ENCODE peak calls at places on chromosomes 5 and 9, in seven cellular contexts. A is A549, L is IMR-90, F is Peyer's patch, I is HCT116, B is ovary, V is heart left ventricle. W is an unnamed sample. For H3K9me3, the result is how much of the 10 kb centered on the place peaks cover.

GRCh38 chr9:107807183-107807582 is 317.6 kb upstream of the KLF4 start:
- DNase-seq in V (no peak), F (no peak), A (peak), L (peak), B (no peak), I (no peak), W (no peak)

GRCh38 chr9:81072758-81073157 is 616.6 kb downstream of the TLE1 start:
- DNase-seq in F (no peak), A (no peak), V (no peak), I (no peak), B (no peak), L (no peak), W (no peak)

GRCh38 chr5:107604990-107605389 is 65.7 kb downstream of the EFNA5 start:
- DNase-seq in V (no peak), I (no peak), B (no peak), A (no peak), L (peak), F (no peak), W (no peak)

GRCh38 chr5:124744170-124744911 is 2.1 kb downstream of the ZNF608 start:
- DNase-seq in L (peak), A (no peak), B (peak), I (no peak), F (peak), V (peak), W (peak)

GRCh38 chr5:176775409-176775808 is 35.0 kb upstream of the UNC5A start:
- DNase-seq in F (no peak), A (no peak), I (no peak), B (no peak), V (no peak), L (no peak), W (no peak)

GRCh38 chr9:94156549-94157407 is 72.5 kb downstream of the PTPDC1 start:
- DNase-seq in I (no peak), L (peak), B (peak), A (peak), F (peak), V (peak), W (peak)

GRCh38 chr5:144468542-144468941 is 297.9 kb downstream of the KCTD16 start:
- DNase-seq in F (no peak), A (no peak), B (no peak), V (no peak), L (no peak), I (no peak), W (no peak)

GRCh38 chr9:97880336-97880735 is 27.3 kb downstream of the FOXE1 start:
- DNase-seq in A (no peak), I (no peak), F (no peak), L (peak), V (no peak), B (no peak), W (no peak)

GRCh38 chr9:31415184-31415583 is 969.3 kb upstream of the ACO1 start:
- DNase-seq in V (no peak), A (no peak), F (no peak), L (no peak), I (no peak), B (no peak), W (no peak)

GRCh38 chr5:66100851-66101250 is 43.2 kb upstream of the SREK1 start:
- DNase-seq in L (no peak), I (no peak), A (no peak), B (no peak), F (no peak), V (no peak), W (no peak)
- H3K9me3 ChIP-seq in L (under half), I (under half), A (half or more), B (under half), F (under half), V (under half), W (under half)

DNA sequence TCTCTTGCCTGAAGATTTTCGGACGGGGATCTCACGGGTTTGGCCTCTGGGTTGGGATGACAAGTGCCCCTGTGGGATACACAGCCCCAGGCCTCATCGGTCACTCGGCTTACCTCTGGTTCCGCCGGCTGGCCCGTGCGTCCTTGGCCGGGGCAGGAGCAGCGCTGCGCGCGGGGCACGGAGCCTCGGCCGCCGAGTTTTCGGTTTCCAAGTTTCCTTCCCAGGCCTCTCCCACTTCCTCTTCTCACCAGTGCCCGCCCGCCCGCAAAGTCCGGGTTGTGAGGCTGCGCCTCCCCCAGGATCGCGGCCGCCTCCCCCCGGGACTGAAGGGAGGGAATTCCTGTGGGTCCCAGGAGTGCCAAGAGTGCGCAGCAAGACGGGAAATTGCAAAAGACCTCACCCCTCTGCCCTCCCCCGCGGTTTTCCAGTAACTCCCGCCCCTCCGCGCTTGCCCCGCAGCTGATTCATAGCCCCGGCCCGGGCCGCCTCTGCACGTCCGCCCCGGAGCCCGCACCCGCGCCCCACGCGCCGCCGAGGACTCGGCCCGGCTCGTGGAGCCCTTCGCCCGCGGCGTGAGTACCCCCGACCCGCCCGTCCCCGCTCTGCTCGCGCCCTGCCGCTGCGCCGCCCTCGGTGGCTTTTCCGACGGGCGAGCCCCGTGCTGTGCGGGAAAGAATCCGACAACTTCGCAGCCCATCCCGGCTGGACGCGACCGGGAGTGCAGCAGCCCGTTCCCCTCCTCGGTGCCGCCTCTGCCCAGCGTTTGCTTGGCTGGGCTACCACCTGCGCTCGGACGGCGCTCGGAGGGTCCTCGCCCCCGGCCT is at the start of gene OSMR:
- DNase-seq in L (peak), F (peak), V (peak), I (peak), B (peak), A (peak), W (peak)
- TF ChIP-seq POLR2A in L (peak), F (no peak), V (no peak), I (peak), B (peak), A (peak), W (no peak)

DNA sequence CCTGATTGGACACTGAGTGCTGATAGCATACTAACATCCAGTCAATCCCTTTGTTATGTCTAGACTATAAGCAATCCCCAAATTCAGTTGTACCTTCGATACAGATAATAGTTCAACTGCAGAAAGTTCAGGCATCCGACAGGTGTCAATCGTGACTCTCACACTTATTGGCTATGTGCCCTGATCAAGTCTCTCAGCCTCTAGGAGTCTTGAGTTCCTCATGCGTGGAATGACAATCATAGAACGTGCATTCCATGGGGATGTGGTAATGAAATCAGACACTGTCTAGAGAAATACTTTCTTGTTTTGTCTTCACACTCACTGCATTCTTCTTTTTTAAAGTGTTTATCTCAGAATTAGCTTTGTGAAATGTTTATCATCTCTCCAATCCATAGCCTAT is 4.8 kb downstream of the ANKRD34B start:
- DNase-seq in L (no peak), B (no peak), F (no peak), V (no peak), I (no peak), A (no peak), W (no peak)
- H3K27ac ChIP-seq in L (no peak), B (no peak), F (no peak), V (no peak), I (no peak), A (no peak), W (no peak)

DNA sequence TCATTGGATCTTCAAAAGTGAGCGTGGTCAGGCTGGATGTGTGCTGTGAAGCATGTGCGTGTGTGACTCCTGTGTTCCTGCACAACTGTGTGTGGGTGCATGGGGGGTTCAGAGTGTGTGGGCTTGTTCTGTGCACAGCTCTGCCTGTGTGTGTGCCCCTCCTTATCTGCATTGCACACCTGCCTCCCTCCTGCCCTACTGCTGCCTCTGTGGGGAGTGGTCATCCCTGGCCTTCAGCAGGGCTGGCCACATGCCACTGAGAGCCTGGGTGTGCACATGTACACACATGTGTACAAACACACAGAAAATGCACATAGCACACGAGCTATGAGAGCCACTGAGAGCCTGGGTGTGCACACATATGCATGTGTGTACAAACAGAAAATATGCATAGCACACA is 92.1 kb downstream of the CACNA1B start:
- DNase-seq in A (no peak), I (no peak), F (no peak), L (no peak), V (no peak), B (no peak), W (peak)
- H3K9me3 ChIP-seq in A (under half), I (under half), F (under half), L (half or more), V (under half), B (under half), W (under half)

DNA sequence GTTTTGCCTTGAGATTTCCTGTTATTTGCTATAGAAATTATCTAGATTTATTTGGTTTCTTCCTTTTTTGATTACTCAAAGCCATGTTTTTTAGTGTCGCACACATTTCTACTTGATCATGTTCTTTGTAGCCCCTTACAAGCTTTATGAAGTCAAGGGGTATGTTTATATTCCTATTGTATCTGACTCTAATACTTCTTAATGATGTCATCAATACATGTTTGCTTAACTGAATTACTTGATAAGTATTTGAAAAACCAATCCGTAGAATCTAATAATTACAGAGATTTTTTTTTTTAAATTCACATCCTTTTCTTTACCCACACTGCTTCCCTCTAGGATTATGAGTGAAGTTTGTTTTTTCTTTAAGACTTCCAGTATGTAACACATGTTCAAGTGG is 53.0 kb downstream of the CDC42SE2 start:
- DNase-seq in V (no peak), I (no peak), F (no peak), L (no peak), B (no peak), A (no peak), W (no peak)
- TF ChIP-seq POLR2A in V (no peak), I (no peak), F (no peak), L (no peak), B (no peak), A (no peak), W (no peak)

GRCh38 chr9:98881836-98882568 is 61.7 kb upstream of the COL15A1 start:
- DNase-seq in A (no peak), F (no peak), L (no peak), V (no peak), I (no peak), B (no peak), W (no peak)
- H3K27ac ChIP-seq in A (no peak), F (no peak), L (no peak), V (peak), I (no peak), B (no peak), W (peak)

DNA sequence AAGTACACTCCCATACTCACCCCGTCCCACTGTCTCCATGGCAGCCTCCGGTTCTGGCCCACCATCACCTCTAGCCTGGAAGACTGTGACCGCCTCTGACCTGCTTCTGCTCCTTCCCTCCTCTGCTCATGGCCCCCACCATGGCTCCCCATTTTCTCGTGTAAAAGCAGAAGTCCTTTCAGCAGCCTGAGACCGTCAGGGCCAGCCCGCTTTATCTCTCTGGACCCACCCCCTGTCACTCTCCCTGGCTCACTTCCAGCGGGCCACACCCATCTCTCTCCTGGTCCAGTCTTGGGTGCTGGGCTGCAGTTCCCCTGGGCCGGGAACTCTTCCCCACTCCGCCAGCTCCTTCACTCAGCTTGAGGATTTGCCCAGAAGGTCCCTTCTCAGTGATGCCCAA is 96.0 kb upstream of the RUFY1 start:
- DNase-seq in A (no peak), F (no peak), B (no peak), L (no peak), I (no peak), V (no peak), W (no peak)
- H3K9me3 ChIP-seq in A (under half), F (under half), B (under half), L (under half), I (under half), V (under half), W (under half)

GRCh38 chr9:96186601-96187011 is 115.4 kb downstream of the HSD17B3 start:
- DNase-seq in B (no peak), F (peak), L (no peak), I (no peak), A (no peak), V (no peak), W (peak)
- TF ChIP-seq POLR2A in B (no peak), F (peak), L (no peak), I (no peak), A (no peak), V (no peak), W (no peak)

DNA sequence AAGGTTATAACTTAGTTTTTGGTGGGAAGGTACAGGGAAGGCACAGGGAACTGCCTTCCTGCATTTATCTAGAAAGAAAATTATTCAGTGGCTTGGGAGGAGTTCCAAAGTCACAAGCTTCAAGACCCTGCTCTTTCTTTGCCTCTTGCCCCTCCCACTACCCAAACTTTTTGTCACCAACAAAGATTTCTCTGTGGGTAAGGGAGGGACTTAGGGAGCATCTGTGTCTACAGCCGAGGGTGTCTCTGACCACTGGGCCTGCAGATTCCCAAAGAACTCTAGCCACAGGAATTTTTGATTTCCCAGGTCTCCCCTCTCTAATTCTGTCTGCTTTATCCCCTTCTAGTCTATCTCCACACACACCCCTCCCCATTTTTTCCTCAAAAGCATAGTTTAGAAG is 2.1 kb downstream of the ECSCR start:
- DNase-seq in V (no peak), L (no peak), I (no peak), B (no peak), F (no peak), A (no peak), W (no peak)
- H3K27ac ChIP-seq in V (peak), L (no peak), I (no peak), B (no peak), F (no peak), A (no peak), W (peak)